ENCODE peak calls at places on chromosomes 6 and 20, in four cellular contexts. One of them, this sample, is unnamed.

GRCh38 chr6:39189915-39190544 is 39.2 kb downstream of the KCNK5 start:
- DNase-seq in GM23248: peak; percentile 61
- DNase-seq in sigmoid colon: no peak
- DNase-seq in lung: peak; percentile 70
- DNase-seq in this sample: peak; percentile 7

GRCh38 chr6:33073431-33073871 is at the start of gene HLA-DPA1:
- DNase-seq in lung: peak; percentile 60
- DNase-seq in sigmoid colon: no peak
- DNase-seq in GM23248: peak; percentile 62
- DNase-seq in this sample: peak; percentile 25

GRCh38 chr6:63502165-63502564 is 70.1 kb upstream of the LOC128125822 start:
- DNase-seq in GM23248: no peak
- DNase-seq in sigmoid colon: no peak
- DNase-seq in lung: no peak
- DNase-seq in this sample: no peak

GRCh38 chr6:2563635-2564034 is 187.1 kb downstream of the MYLK4 start:
- DNase-seq in GM23248: no peak
- DNase-seq in sigmoid colon: no peak
- DNase-seq in lung: no peak
- DNase-seq in this sample: no peak

GRCh38 chr20:35941620-35942019 is 12.7 kb downstream of the SCAND1 start:
- DNase-seq in GM23248: no peak
- DNase-seq in sigmoid colon: no peak
- DNase-seq in lung: no peak
- DNase-seq in this sample: no peak

GRCh38 chr6:73695619-73696421 is at the start of gene CD109:
- DNase-seq in GM23248: peak; percentile 92
- DNase-seq in lung: peak; percentile 33
- DNase-seq in sigmoid colon: peak; percentile 71
- DNase-seq in this sample: peak; percentile 79

GRCh38 chr20:64103871-64104666 is 3.3 kb downstream of the NPBWR2 start:
- DNase-seq in lung: no peak
- DNase-seq in GM23248: no peak
- DNase-seq in sigmoid colon: peak; percentile 35
- DNase-seq in this sample: no peak

GRCh38 chr6:22221630-22222029 is 75.2 kb downstream of the PRL start:
- DNase-seq in lung: no peak
- DNase-seq in sigmoid colon: no peak
- DNase-seq in GM23248: no peak
- DNase-seq in this sample: no peak

GRCh38 chr6:139288496-139289040 is 3.2 kb downstream of the TXLNB start:
- DNase-seq in sigmoid colon: no peak
- DNase-seq in lung: no peak
- DNase-seq in GM23248: no peak
- DNase-seq in this sample: no peak

GRCh38 chr6:154478021-154478651 is 32.3 kb downstream of the CNKSR3 start:
- DNase-seq in GM23248: peak; percentile 40
- DNase-seq in sigmoid colon: peak; percentile 72
- DNase-seq in lung: peak; percentile 56
- DNase-seq in this sample: peak; percentile 45

GRCh38 chr20:31661625-31662371 is 24.1 kb downstream of the COX4I2 start:
- DNase-seq in GM23248: peak; percentile 86
- DNase-seq in sigmoid colon: peak; percentile 92
- DNase-seq in lung: peak; percentile 79
- DNase-seq in this sample: peak; percentile 93

GRCh38 chr6:164928041-164928321 is 381.4 kb downstream of the C6orf118 start:
- DNase-seq in sigmoid colon: no peak
- DNase-seq in lung: no peak
- DNase-seq in GM23248: peak; percentile 10
- DNase-seq in this sample: peak; percentile 0

GRCh38 chr20:58005581-58006345 is 222.7 kb downstream of the ANKRD60 start:
- DNase-seq in lung: no peak
- DNase-seq in GM23248: no peak
- DNase-seq in sigmoid colon: no peak
- DNase-seq in this sample: no peak

GRCh38 chr6:73264446-73264845 is 1.4 kb upstream of the KHDC1 start:
- DNase-seq in GM23248: no peak
- DNase-seq in sigmoid colon: no peak
- DNase-seq in lung: no peak
- DNase-seq in this sample: no peak

GRCh38 chr20:34947336-34947735 is 8.3 kb downstream of the GSS start:
- DNase-seq in lung: no peak
- DNase-seq in sigmoid colon: no peak
- DNase-seq in GM23248: no peak
- DNase-seq in this sample: no peak

GRCh38 chr6:130600880-130601341 is 226.3 kb upstream of the SMLR1 start:
- DNase-seq in GM23248: peak; percentile 65
- DNase-seq in lung: no peak
- DNase-seq in sigmoid colon: no peak
- DNase-seq in this sample: peak; percentile 44

GRCh38 chr20:47272893-47273590 is 83.5 kb downstream of the ZMYND8 start:
- DNase-seq in sigmoid colon: peak; percentile 71
- DNase-seq in GM23248: peak; percentile 78
- DNase-seq in lung: peak; percentile 48
- DNase-seq in this sample: peak; percentile 91

GRCh38 chr20:62210496-62210855 is 9.6 kb downstream of the HRH3 start:
- DNase-seq in GM23248: no peak
- DNase-seq in sigmoid colon: no peak
- DNase-seq in lung: no peak
- DNase-seq in this sample: no peak

GRCh38 chr6:28003059-28003458 is 46.0 kb downstream of the OR2B6 start:
- DNase-seq in lung: no peak
- DNase-seq in sigmoid colon: no peak
- DNase-seq in GM23248: no peak
- DNase-seq in this sample: no peak

GRCh38 chr20:1274485-1275313 is 8.6 kb downstream of the SNPH start:
- DNase-seq in GM23248: no peak
- DNase-seq in sigmoid colon: peak; percentile 26
- DNase-seq in lung: no peak
- DNase-seq in this sample: no peak

GRCh38 chr6:49892280-49892679 is 25.9 kb upstream of the CRISP1 start:
- DNase-seq in lung: no peak
- DNase-seq in sigmoid colon: no peak
- DNase-seq in GM23248: no peak
- DNase-seq in this sample: no peak

GRCh38 chr6:49888742-49889431 is 22.6 kb upstream of the CRISP1 start:
- DNase-seq in GM23248: no peak
- DNase-seq in sigmoid colon: no peak
- DNase-seq in lung: no peak
- DNase-seq in this sample: no peak

DNA sequence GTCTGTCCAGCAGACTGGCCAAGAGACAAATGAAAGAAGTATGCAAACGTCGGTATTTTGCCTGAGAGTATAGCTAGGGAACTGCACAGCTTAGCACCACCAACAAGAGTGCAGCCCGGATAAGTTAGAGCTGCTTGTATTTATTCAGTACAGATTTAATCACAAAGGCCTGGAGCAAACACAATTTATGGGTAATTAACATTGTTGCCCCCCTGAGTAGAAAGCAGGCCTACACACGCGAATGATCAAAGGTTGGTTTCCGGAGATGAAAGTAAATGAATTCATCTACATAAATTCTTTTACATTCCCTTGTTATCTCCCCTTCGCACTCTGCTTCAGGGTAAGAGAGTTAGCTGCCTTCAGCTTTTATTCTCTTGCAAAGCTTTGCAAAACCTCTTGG is 24.7 kb upstream of the CRISP1 start:
- DNase-seq in lung: no peak
- DNase-seq in GM23248: no peak
- DNase-seq in sigmoid colon: no peak
- DNase-seq in this sample: no peak
- H3K9me3 ChIP-seq in lung: no peaks in the 10 kb centered on the region
- H3K9me3 ChIP-seq in GM23248: no peaks in the 10 kb centered on the region
- H3K9me3 ChIP-seq in sigmoid colon: peaks cover 2% of the 10 kb centered on the region
- H3K9me3 ChIP-seq in this sample: peaks cover 14% of the 10 kb centered on the region

DNA sequence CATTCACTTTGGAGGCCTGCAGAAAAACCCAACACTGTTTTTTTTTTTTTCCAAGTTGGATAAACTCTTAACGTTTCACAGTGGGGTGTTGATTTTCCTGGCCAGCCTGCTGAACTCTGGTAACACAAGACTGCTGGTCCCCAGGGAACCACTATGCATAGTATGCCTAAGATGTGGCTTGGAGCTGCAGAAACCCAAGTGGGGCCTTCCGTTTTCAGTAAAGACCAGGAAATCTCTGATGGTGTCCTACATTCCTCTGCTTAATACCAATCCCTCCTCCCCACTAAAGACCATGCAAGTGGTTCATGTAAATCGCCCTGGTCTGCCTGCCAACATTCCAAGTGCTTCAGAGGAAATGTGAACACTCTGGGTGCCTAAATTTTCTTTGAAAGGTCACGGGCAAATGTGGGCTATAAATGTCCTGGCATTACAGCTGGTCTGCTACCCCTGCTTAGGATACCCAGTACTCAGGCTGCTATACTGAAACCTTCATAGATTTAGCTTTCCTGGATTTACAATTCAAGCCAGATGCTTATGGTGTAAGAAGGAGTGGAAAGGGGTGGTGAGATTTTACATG is 615.4 kb downstream of the MAFB start:
- DNase-seq in sigmoid colon: no peak
- DNase-seq in lung: no peak
- DNase-seq in GM23248: peak; percentile 1
- DNase-seq in this sample: no peak
- H3K9me3 ChIP-seq in sigmoid colon: peaks cover 5% of the 10 kb centered on the region
- H3K9me3 ChIP-seq in lung: no peaks in the 10 kb centered on the region
- H3K9me3 ChIP-seq in GM23248: no peaks in the 10 kb centered on the region
- H3K9me3 ChIP-seq in this sample: peaks cover 13% of the 10 kb centered on the region

GRCh38 chr6:67881706-67882065 is 753.4 kb upstream of the ADGRB3 start:
- DNase-seq in GM23248: no peak
- DNase-seq in sigmoid colon: no peak
- DNase-seq in lung: no peak
- DNase-seq in this sample: no peak
- H3K9me3 ChIP-seq in GM23248: no peaks in the 10 kb centered on the region
- H3K9me3 ChIP-seq in sigmoid colon: no peaks in the 10 kb centered on the region
- H3K9me3 ChIP-seq in lung: no peaks in the 10 kb centered on the region
- H3K9me3 ChIP-seq in this sample: peaks cover 3% of the 10 kb centered on the region

GRCh38 chr6:867378-867777 is 174.4 kb upstream of the EXOC2 start:
- DNase-seq in GM23248: no peak
- DNase-seq in lung: no peak
- DNase-seq in sigmoid colon: no peak
- DNase-seq in this sample: no peak
- H3K9me3 ChIP-seq in GM23248: no peaks in the 10 kb centered on the region
- H3K9me3 ChIP-seq in lung: no peaks in the 10 kb centered on the region
- H3K9me3 ChIP-seq in sigmoid colon: no peaks in the 10 kb centered on the region
- H3K9me3 ChIP-seq in this sample: no peaks in the 10 kb centered on the region

This sample was measured in adipocyte.